ENCODE peak calls at places on chromosomes 12 and 14, in ten cellular contexts. One of them, this sample, is unnamed.

GRCh38 chr12:8852119-8852518 is 29.7 kb downstream of the A2ML1 start:
- DNase-seq in choroid plexus epithelial cell: no peak
- DNase-seq in PC-9: no peak
- DNase-seq in pancreas: no peak
- DNase-seq in AG04450: no peak
- DNase-seq in transverse colon: no peak
- DNase-seq in fibroblast of villous mesenchyme: no peak
- DNase-seq in heart right ventricle: no peak
- DNase-seq in CD4-positive, CD25-positive, alpha-beta regulatory T cell: no peak
- DNase-seq in fibroblast of lung: no peak
- DNase-seq in this sample: no peak

GRCh38 chr12:851913-852312 is 97.6 kb downstream of the RAD52 start:
- DNase-seq in AG04450: peak
- DNase-seq in PC-9: no peak
- DNase-seq in CD4-positive, CD25-positive, alpha-beta regulatory T cell: no peak
- DNase-seq in heart right ventricle: no peak
- DNase-seq in choroid plexus epithelial cell: peak
- DNase-seq in pancreas: no peak
- DNase-seq in fibroblast of lung: peak
- DNase-seq in transverse colon: no peak
- DNase-seq in fibroblast of villous mesenchyme: peak
- DNase-seq in this sample: peak

GRCh38 chr12:116577149-116577548 is 18.0 kb downstream of the MAP1LC3B2 start:
- DNase-seq in choroid plexus epithelial cell: no peak
- DNase-seq in AG04450: no peak
- DNase-seq in pancreas: no peak
- DNase-seq in PC-9: no peak
- DNase-seq in fibroblast of lung: no peak
- DNase-seq in transverse colon: no peak
- DNase-seq in CD4-positive, CD25-positive, alpha-beta regulatory T cell: no peak
- DNase-seq in heart right ventricle: no peak
- DNase-seq in fibroblast of villous mesenchyme: no peak
- DNase-seq in this sample: no peak

GRCh38 chr12:124855275-124855957 is 8.2 kb downstream of the SCARB1 start:
- DNase-seq in fibroblast of villous mesenchyme: peak
- DNase-seq in transverse colon: no peak
- DNase-seq in AG04450: no peak
- DNase-seq in heart right ventricle: no peak
- DNase-seq in fibroblast of lung: no peak
- DNase-seq in pancreas: no peak
- DNase-seq in PC-9: no peak
- DNase-seq in CD4-positive, CD25-positive, alpha-beta regulatory T cell: no peak
- DNase-seq in choroid plexus epithelial cell: no peak
- DNase-seq in this sample: no peak

GRCh38 chr12:100913872-100914600 is 119.5 kb downstream of the ANO4 start:
- DNase-seq in PC-9: no peak
- DNase-seq in heart right ventricle: no peak
- DNase-seq in choroid plexus epithelial cell: no peak
- DNase-seq in AG04450: no peak
- DNase-seq in pancreas: no peak
- DNase-seq in fibroblast of villous mesenchyme: no peak
- DNase-seq in fibroblast of lung: no peak
- DNase-seq in CD4-positive, CD25-positive, alpha-beta regulatory T cell: no peak
- DNase-seq in transverse colon: no peak
- DNase-seq in this sample: no peak

GRCh38 chr14:42224053-42224888 is 617.6 kb downstream of the LRFN5 start:
- DNase-seq in pancreas: peak
- DNase-seq in CD4-positive, CD25-positive, alpha-beta regulatory T cell: no peak
- DNase-seq in PC-9: peak
- DNase-seq in fibroblast of villous mesenchyme: peak
- DNase-seq in choroid plexus epithelial cell: peak
- DNase-seq in transverse colon: peak
- DNase-seq in fibroblast of lung: peak
- DNase-seq in heart right ventricle: no peak
- DNase-seq in AG04450: peak
- DNase-seq in this sample: peak

GRCh38 chr12:118189761-118190181 is 53.8 kb downstream of the PEBP1 start:
- DNase-seq in CD4-positive, CD25-positive, alpha-beta regulatory T cell: no peak
- DNase-seq in PC-9: no peak
- DNase-seq in transverse colon: no peak
- DNase-seq in fibroblast of villous mesenchyme: peak
- DNase-seq in heart right ventricle: peak
- DNase-seq in choroid plexus epithelial cell: peak
- DNase-seq in fibroblast of lung: peak
- DNase-seq in pancreas: peak
- DNase-seq in AG04450: peak
- DNase-seq in this sample: peak

GRCh38 chr12:39505025-39505424 is 62.1 kb upstream of the KIF21A start:
- DNase-seq in transverse colon: no peak
- DNase-seq in fibroblast of villous mesenchyme: no peak
- DNase-seq in heart right ventricle: no peak
- DNase-seq in pancreas: no peak
- DNase-seq in AG04450: no peak
- DNase-seq in fibroblast of lung: peak
- DNase-seq in PC-9: peak
- DNase-seq in CD4-positive, CD25-positive, alpha-beta regulatory T cell: no peak
- DNase-seq in choroid plexus epithelial cell: peak
- DNase-seq in this sample: no peak

GRCh38 chr12:72390146-72390545 is 118.0 kb downstream of the TRHDE start:
- DNase-seq in transverse colon: no peak
- DNase-seq in pancreas: no peak
- DNase-seq in CD4-positive, CD25-positive, alpha-beta regulatory T cell: no peak
- DNase-seq in PC-9: no peak
- DNase-seq in choroid plexus epithelial cell: no peak
- DNase-seq in fibroblast of villous mesenchyme: no peak
- DNase-seq in AG04450: no peak
- DNase-seq in fibroblast of lung: no peak
- DNase-seq in heart right ventricle: no peak
- DNase-seq in this sample: no peak

GRCh38 chr12:47905313-47905730 is 528 bp upstream of the VDR start:
- DNase-seq in CD4-positive, CD25-positive, alpha-beta regulatory T cell: no peak
- DNase-seq in pancreas: peak
- DNase-seq in fibroblast of lung: peak
- DNase-seq in PC-9: peak
- DNase-seq in fibroblast of villous mesenchyme: no peak
- DNase-seq in choroid plexus epithelial cell: no peak
- DNase-seq in AG04450: no peak
- DNase-seq in transverse colon: peak
- DNase-seq in heart right ventricle: peak
- DNase-seq in this sample: no peak

GRCh38 chr14:53195949-53196348 is 42.8 kb upstream of the DDHD1 start:
- DNase-seq in transverse colon: no peak
- DNase-seq in CD4-positive, CD25-positive, alpha-beta regulatory T cell: no peak
- DNase-seq in choroid plexus epithelial cell: no peak
- DNase-seq in fibroblast of lung: no peak
- DNase-seq in AG04450: no peak
- DNase-seq in pancreas: no peak
- DNase-seq in PC-9: no peak
- DNase-seq in heart right ventricle: no peak
- DNase-seq in fibroblast of villous mesenchyme: no peak
- DNase-seq in this sample: no peak

GRCh38 chr12:123050331-123050809 is 69.9 kb downstream of the ARL6IP4 start:
- DNase-seq in transverse colon: no peak
- DNase-seq in PC-9: no peak
- DNase-seq in pancreas: no peak
- DNase-seq in heart right ventricle: no peak
- DNase-seq in choroid plexus epithelial cell: peak
- DNase-seq in fibroblast of lung: peak
- DNase-seq in fibroblast of villous mesenchyme: peak
- DNase-seq in CD4-positive, CD25-positive, alpha-beta regulatory T cell: no peak
- DNase-seq in AG04450: no peak
- DNase-seq in this sample: no peak

DNA sequence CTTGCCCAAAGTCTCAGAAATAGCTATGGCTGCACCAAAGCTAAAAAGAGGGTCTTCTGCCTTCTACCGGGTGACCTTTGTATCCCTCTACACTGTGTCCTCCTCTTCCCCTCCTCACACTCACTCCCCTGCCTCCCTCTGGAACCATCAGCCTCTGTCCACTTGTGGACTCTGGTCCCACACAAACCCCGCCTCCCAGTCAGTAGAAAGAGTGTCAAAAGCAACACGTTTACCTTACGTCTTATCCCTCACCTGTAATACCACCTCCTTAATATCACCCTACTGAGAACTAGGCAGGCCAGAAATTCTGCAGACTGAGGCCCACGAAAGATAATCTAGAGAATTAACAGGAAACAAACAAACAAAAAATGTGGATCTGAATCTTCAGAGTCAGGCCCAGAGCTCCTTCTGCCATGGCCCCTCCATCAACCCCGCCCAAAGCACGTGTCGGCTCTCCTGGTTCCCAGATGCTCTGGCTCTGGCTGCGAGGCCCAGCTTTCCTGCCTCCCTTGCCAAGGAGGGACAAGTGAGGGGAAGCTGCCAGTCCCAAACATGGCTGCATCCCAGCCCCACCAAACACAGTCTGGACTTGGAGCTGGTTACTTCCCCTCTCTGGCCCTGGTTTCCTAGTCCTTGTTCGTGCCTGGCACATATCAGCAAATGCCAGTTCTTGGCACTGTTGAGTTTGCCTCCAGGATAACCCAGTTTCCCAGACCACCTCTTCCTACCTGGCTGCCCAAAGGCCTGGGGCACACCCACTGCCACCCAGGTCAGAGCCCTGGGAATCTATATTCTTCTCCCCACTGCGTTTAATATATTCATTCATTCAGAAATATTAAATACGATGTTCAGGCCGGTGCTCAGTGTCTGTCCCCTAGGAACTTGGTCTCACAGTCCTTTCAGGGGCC is 2.7 kb downstream of the ACTN1 start:
- DNase-seq in fibroblast of villous mesenchyme: no peak
- DNase-seq in choroid plexus epithelial cell: peak
- DNase-seq in transverse colon: peak
- DNase-seq in AG04450: no peak
- DNase-seq in heart right ventricle: peak
- DNase-seq in CD4-positive, CD25-positive, alpha-beta regulatory T cell: no peak
- DNase-seq in PC-9: no peak
- DNase-seq in pancreas: peak
- DNase-seq in fibroblast of lung: peak
- DNase-seq in this sample: no peak
- H3K4me3 ChIP-seq in fibroblast of villous mesenchyme: peak
- H3K4me3 ChIP-seq in choroid plexus epithelial cell: peak
- H3K4me3 ChIP-seq in transverse colon: peak
- H3K4me3 ChIP-seq in AG04450: peak
- H3K4me3 ChIP-seq in heart right ventricle: peak
- H3K4me3 ChIP-seq in CD4-positive, CD25-positive, alpha-beta regulatory T cell: peak
- H3K4me3 ChIP-seq in PC-9: peak
- H3K4me3 ChIP-seq in pancreas: no peak
- H3K4me3 ChIP-seq in fibroblast of lung: peak
- H3K4me3 ChIP-seq in this sample: peak

GRCh38 chr14:33030406-33030805 is 91.7 kb downstream of the NPAS3 start:
- DNase-seq in CD4-positive, CD25-positive, alpha-beta regulatory T cell: no peak
- DNase-seq in heart right ventricle: no peak
- DNase-seq in fibroblast of villous mesenchyme: no peak
- DNase-seq in fibroblast of lung: no peak
- DNase-seq in AG04450: no peak
- DNase-seq in transverse colon: no peak
- DNase-seq in choroid plexus epithelial cell: no peak
- DNase-seq in pancreas: no peak
- DNase-seq in PC-9: no peak
- DNase-seq in this sample: no peak

GRCh38 chr14:33026850-33027420 is 88.3 kb downstream of the NPAS3 start:
- DNase-seq in choroid plexus epithelial cell: no peak
- DNase-seq in PC-9: no peak
- DNase-seq in heart right ventricle: peak
- DNase-seq in transverse colon: no peak
- DNase-seq in AG04450: no peak
- DNase-seq in fibroblast of lung: peak
- DNase-seq in CD4-positive, CD25-positive, alpha-beta regulatory T cell: no peak
- DNase-seq in fibroblast of villous mesenchyme: peak
- DNase-seq in pancreas: no peak
- DNase-seq in this sample: no peak
- H3K4me3 ChIP-seq in choroid plexus epithelial cell: no peak
- H3K4me3 ChIP-seq in PC-9: no peak
- H3K4me3 ChIP-seq in heart right ventricle: no peak
- H3K4me3 ChIP-seq in transverse colon: no peak
- H3K4me3 ChIP-seq in AG04450: no peak
- H3K4me3 ChIP-seq in fibroblast of lung: no peak
- H3K4me3 ChIP-seq in CD4-positive, CD25-positive, alpha-beta regulatory T cell: no peak
- H3K4me3 ChIP-seq in fibroblast of villous mesenchyme: no peak
- H3K4me3 ChIP-seq in pancreas: no peak
- H3K4me3 ChIP-seq in this sample: no peak

DNA sequence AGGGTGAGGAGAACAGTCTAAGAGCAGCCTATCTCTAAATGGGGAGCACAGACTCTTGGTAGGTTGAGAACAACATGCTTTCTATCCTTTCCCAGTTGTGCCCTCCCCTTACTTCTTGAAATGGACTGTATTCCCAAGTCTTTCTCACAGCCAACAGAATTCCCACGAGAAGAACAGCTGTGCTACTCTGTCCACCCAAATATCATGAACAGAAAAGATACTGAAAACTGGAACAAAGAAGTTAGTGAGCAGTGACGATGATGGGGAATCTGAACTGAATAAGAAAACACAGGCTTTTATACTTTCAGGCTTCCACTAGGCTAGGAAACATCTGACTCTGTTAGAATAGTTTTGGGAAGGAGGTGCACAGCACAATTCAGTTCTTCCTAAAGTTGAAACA is 3.4 kb downstream of the NACA start:
- DNase-seq in fibroblast of villous mesenchyme: no peak
- DNase-seq in PC-9: no peak
- DNase-seq in fibroblast of lung: no peak
- DNase-seq in heart right ventricle: no peak
- DNase-seq in CD4-positive, CD25-positive, alpha-beta regulatory T cell: no peak
- DNase-seq in transverse colon: no peak
- DNase-seq in pancreas: no peak
- DNase-seq in AG04450: no peak
- DNase-seq in choroid plexus epithelial cell: no peak
- DNase-seq in this sample: no peak
- H3K4me3 ChIP-seq in fibroblast of villous mesenchyme: peak
- H3K4me3 ChIP-seq in PC-9: peak
- H3K4me3 ChIP-seq in fibroblast of lung: no peak
- H3K4me3 ChIP-seq in heart right ventricle: peak
- H3K4me3 ChIP-seq in CD4-positive, CD25-positive, alpha-beta regulatory T cell: peak
- H3K4me3 ChIP-seq in transverse colon: no peak
- H3K4me3 ChIP-seq in pancreas: no peak
- H3K4me3 ChIP-seq in AG04450: no peak
- H3K4me3 ChIP-seq in choroid plexus epithelial cell: no peak
- H3K4me3 ChIP-seq in this sample: peak

GRCh38 chr12:26000883-26001282 is 42.4 kb downstream of the RASSF8 start:
- DNase-seq in fibroblast of villous mesenchyme: no peak
- DNase-seq in choroid plexus epithelial cell: no peak
- DNase-seq in heart right ventricle: no peak
- DNase-seq in CD4-positive, CD25-positive, alpha-beta regulatory T cell: no peak
- DNase-seq in PC-9: no peak
- DNase-seq in transverse colon: no peak
- DNase-seq in fibroblast of lung: no peak
- DNase-seq in pancreas: no peak
- DNase-seq in AG04450: no peak
- DNase-seq in this sample: no peak
- H3K4me3 ChIP-seq in fibroblast of villous mesenchyme: no peak
- H3K4me3 ChIP-seq in choroid plexus epithelial cell: no peak
- H3K4me3 ChIP-seq in heart right ventricle: no peak
- H3K4me3 ChIP-seq in CD4-positive, CD25-positive, alpha-beta regulatory T cell: no peak
- H3K4me3 ChIP-seq in PC-9: no peak
- H3K4me3 ChIP-seq in transverse colon: no peak
- H3K4me3 ChIP-seq in fibroblast of lung: no peak
- H3K4me3 ChIP-seq in pancreas: no peak
- H3K4me3 ChIP-seq in AG04450: no peak
- H3K4me3 ChIP-seq in this sample: no peak

GRCh38 chr14:24332094-24332983 is 2.5 kb downstream of the ADCY4 start:
- DNase-seq in transverse colon: peak
- DNase-seq in fibroblast of lung: peak
- DNase-seq in CD4-positive, CD25-positive, alpha-beta regulatory T cell: peak
- DNase-seq in heart right ventricle: peak
- DNase-seq in pancreas: peak
- DNase-seq in AG04450: no peak
- DNase-seq in fibroblast of villous mesenchyme: peak
- DNase-seq in choroid plexus epithelial cell: peak
- DNase-seq in PC-9: peak
- DNase-seq in this sample: no peak
- H3K4me3 ChIP-seq in transverse colon: peak
- H3K4me3 ChIP-seq in fibroblast of lung: no peak
- H3K4me3 ChIP-seq in CD4-positive, CD25-positive, alpha-beta regulatory T cell: peak
- H3K4me3 ChIP-seq in heart right ventricle: peak
- H3K4me3 ChIP-seq in pancreas: no peak
- H3K4me3 ChIP-seq in AG04450: peak
- H3K4me3 ChIP-seq in fibroblast of villous mesenchyme: no peak
- H3K4me3 ChIP-seq in choroid plexus epithelial cell: peak
- H3K4me3 ChIP-seq in PC-9: no peak
- H3K4me3 ChIP-seq in this sample: peak